ENCODE peak calls at places on chromosomes 13 and 19, in eight cellular contexts. U, Z, A, B, P, W, J and R are unnamed samples.

GRCh38 chr19:6677924-6678689 is 8.1 kb upstream of the TNFSF14 start:
- DNase-seq in U (no peak), Z (no peak), A (peak), B (no peak), P (no peak), W (no peak), J (no peak), R (no peak)

GRCh38 chr19:16365300-16365996 is 40.8 kb downstream of the KLF2 start:
- DNase-seq in U (no peak), Z (no peak), A (no peak), B (no peak), P (no peak), W (no peak), J (no peak), R (no peak)

GRCh38 chr13:37306778-37307544 is 201.5 kb upstream of the CSNK1A1L start:
- DNase-seq in U (peak), Z (no peak), A (no peak), B (no peak), P (no peak), W (no peak), J (no peak), R (no peak)

GRCh38 chr19:15252398-15253018 is 20.3 kb upstream of the EPHX3 start:
- DNase-seq in U (peak), Z (peak), A (peak), B (peak), P (no peak), W (no peak), J (no peak), R (no peak)

GRCh38 chr13:83498486-83499190 is 383.6 kb downstream of the SLITRK1 start:
- DNase-seq in U (peak), Z (no peak), A (no peak), B (no peak), P (no peak), W (no peak), J (no peak), R (no peak)

GRCh38 chr13:44649118-44649455 is 73.0 kb upstream of the TSC22D1 start:
- DNase-seq in U (no peak), Z (no peak), A (no peak), B (no peak), P (no peak), W (no peak), J (no peak), R (no peak)

GRCh38 chr13:51364404-51365008 is 25.0 kb downstream of the SERPINE3 start:
- DNase-seq in U (peak), Z (no peak), A (no peak), B (no peak), P (no peak), W (no peak), J (no peak), R (no peak)

GRCh38 chr13:37501187-37501586 is 97.4 kb downstream of the POSTN start:
- DNase-seq in U (no peak), Z (no peak), A (no peak), B (no peak), P (no peak), W (no peak), J (no peak), R (no peak)

GRCh38 chr13:46522692-46523040 is 30.3 kb upstream of the LRCH1 start:
- DNase-seq in U (no peak), Z (no peak), A (no peak), B (no peak), P (no peak), W (no peak), J (no peak), R (no peak)

GRCh38 chr13:68369739-68370138 is 1139.6 kb upstream of the PCDH9 start:
- DNase-seq in U (no peak), Z (no peak), A (no peak), B (no peak), P (no peak), W (no peak), J (no peak), R (no peak)

GRCh38 chr13:33312150-33312908 is 26.8 kb upstream of the STARD13 start:
- DNase-seq in U (peak), Z (no peak), A (no peak), B (no peak), P (no peak), W (no peak), J (no peak), R (no peak)
- TF ChIP-seq CTCF in U (peak), Z (peak), A (no peak), B (peak), P (no peak), W (no peak), J (peak), R (peak)

GRCh38 chr19:18832331-18833140 is 777 bp downstream of the UPF1 start:
- DNase-seq in U (peak), Z (peak), A (peak), B (no peak), P (no peak), W (no peak), J (no peak), R (no peak)
- TF ChIP-seq CTCF in U (peak), Z (no peak), A (no peak), B (no peak), P (no peak), W (no peak), J (no peak), R (peak)

DNA sequence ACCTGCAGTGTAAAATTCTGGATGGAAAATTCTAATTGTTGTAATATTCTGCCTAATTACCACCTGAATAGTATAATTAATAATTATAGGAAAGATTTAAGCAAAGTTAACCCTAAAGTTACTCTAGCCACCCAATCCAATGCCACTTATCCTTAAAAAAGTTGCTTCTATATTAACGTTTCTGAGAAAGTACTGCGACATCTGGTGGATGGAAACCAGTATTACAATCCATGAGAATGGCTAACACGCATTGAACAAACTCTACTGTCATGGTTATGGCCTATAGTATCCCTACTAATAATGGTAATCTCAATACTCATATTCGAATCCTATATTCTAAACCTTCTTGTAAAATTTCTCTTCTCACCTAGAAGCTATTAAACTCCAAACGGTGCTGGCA is 1551.8 kb downstream of the SLITRK1 start:
- DNase-seq in U (no peak), Z (no peak), A (no peak), B (no peak), P (no peak), W (no peak), J (no peak), R (no peak)
- TF ChIP-seq CTCF in U (no peak), Z (no peak), A (peak), B (no peak), P (no peak), W (no peak), J (peak), R (peak)

DNA sequence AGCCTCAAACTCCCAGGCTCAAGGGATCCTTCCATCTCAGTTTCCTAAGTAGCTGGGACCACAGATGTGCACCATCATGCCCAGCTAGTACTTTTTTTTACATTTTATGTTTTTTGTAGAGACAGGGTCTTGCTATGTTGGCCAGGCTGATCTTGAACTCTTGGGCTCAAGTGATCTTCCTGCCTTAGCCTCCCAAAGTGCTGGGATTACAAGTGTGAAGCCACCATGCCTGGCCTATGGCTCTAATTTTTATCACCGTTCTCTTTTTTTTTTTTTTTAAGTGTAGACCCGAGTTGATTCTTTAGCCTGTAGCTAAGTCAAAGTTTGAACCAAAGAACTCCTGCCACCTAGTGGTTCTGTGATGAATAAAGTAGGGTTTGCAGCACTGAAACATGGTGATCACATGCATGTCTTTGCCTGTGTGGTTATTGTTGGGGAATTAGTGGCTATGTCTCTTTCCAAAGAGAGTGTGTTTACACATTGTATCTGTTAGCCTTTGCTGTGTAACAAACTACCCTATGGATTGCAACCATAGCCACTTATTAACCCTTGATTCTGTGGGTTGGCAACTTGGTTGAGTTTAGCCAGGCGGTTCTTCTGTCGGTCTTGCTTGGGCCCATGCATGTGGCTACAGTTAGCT is 11.6 kb downstream of the NFILZ start:
- DNase-seq in U (peak), Z (no peak), A (no peak), B (no peak), P (no peak), W (no peak), J (no peak), R (no peak)
- TF ChIP-seq CTCF in U (peak), Z (peak), A (peak), B (peak), P (peak), W (peak), J (peak), R (peak)

GRCh38 chr19:29004796-29005195 is 208.2 kb downstream of the UQCRFS1 start:
- DNase-seq in U (no peak), Z (no peak), A (no peak), B (no peak), P (no peak), W (no peak), J (no peak), R (no peak)
- TF ChIP-seq CTCF in U (no peak), Z (no peak), A (no peak), B (no peak), P (no peak), W (no peak), J (no peak), R (no peak)

DNA sequence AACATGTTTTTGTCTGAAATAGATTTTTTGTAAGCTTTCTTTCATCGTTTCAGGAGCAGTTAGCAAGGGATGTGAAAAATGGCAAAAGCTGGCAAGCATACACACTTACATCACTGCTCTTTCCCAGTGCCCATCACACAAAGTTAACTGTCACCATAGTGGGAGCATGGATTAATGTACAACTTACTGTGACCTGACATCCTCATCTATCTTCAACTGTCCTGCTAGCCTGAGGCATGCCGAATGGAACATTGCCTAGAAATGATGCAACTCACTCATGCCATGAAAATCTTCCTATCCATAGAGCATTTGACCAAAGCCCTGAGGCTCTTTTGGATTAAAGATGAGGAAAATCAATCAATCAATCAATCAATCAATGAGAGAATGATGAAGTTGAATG is 491.7 kb upstream of the SLC10A2 start:
- DNase-seq in U (no peak), Z (no peak), A (no peak), B (no peak), P (no peak), W (no peak), J (no peak), R (no peak)
- TF ChIP-seq CTCF in U (no peak), Z (no peak), A (no peak), B (no peak), P (no peak), W (no peak), J (no peak), R (no peak)

DNA sequence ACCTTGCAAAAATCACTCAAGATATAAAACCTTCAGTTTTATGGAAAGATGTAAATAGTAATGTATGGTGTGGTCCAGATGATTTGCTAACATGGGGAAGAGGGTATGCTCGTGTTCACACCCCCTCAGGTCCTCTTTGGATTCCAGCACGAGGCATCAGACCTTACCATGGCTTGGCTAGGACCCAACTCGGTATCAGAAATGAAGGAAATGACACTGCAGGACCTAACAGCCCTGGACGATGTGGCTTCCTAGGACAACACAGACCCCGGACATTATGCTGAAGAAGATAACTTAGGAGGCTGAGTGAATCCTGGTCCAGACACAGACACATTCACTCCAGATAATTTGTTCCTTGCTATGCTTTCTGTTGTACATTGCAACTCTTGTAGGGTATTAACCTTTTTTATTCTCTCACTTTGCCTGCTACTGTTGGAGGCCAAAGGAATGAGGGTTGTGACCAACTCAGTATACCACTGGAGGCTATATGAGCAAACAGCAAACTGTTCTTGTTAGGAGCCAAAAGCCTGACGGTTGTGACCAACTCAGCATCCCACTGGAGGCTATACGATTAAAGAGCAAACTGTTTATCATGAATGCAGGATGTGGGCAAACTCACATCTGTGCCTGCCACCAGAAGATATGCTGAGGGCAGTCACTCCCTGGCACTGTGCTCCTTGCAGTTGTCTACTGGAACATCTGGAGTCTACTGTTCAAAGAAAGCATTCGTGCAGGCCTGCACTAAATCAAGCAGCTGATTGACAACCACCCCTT is 121.7 kb downstream of the ZNF429 start:
- DNase-seq in U (no peak), Z (no peak), A (no peak), B (no peak), P (no peak), W (no peak), J (no peak), R (no peak)
- TF ChIP-seq CTCF in U (no peak), Z (no peak), A (no peak), B (no peak), P (no peak), W (no peak), J (no peak), R (no peak)

GRCh38 chr19:13152356-13152853 is 2.2 kb downstream of the IER2 start:
- DNase-seq in U (no peak), Z (no peak), A (no peak), B (no peak), P (no peak), W (no peak), J (no peak), R (no peak)

GRCh38 chr19:13154911-13155471 is 4.8 kb downstream of the IER2 start:
- DNase-seq in U (peak), Z (peak), A (peak), B (peak), P (peak), W (peak), J (no peak), R (no peak)

GRCh38 chr19:13154241-13154778 is 4.1 kb downstream of the IER2 start:
- DNase-seq in U (peak), Z (peak), A (no peak), B (peak), P (peak), W (peak), J (peak), R (no peak)

GRCh38 chr19:13152854-13153626 is 2.8 kb downstream of the IER2 start:
- DNase-seq in U (peak), Z (peak), A (peak), B (peak), P (peak), W (peak), J (peak), R (no peak)

DNA sequence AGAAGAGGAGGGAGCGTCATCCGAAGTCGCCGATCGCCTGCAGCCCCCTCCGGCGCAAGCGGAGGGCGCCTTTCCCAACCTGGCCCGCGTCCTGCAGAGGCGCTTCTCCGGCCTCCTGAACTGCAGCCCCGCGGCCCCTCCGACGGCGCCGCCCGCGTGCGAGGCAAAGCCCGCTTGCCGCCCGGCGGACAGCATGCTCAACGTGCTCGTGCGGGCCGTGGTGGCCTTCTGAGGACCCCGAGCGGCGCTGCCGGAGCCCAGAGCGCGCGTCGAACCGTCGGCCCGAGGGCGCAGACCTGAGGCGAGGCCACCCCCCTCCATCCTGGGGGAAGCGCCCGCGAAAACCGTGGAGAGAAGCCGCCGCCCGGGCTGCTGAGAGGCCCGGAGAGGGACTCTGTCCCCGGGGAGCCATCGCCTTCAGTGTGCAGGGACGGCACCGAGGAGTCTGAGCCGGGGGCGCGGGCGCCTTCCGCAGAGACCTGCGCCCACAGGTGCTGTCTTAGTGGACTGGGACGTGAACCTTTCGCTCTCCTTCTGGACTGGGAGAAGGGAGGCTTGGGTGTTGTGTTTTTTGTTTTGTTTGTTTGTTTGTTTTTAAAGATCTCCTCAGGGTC is 3.5 kb downstream of the IER2 start:
- DNase-seq in U (peak), Z (no peak), A (peak), B (no peak), P (no peak), W (no peak), J (no peak), R (no peak)
- TF ChIP-seq CTCF in U (peak), Z (no peak), A (no peak), B (no peak), P (no peak), W (no peak), J (peak), R (peak)

GRCh38 chr19:35958660-35959039 is 22.5 kb downstream of the LRFN3 start:
- DNase-seq in U (no peak), Z (no peak), A (no peak), B (no peak), P (no peak), W (no peak), J (no peak), R (no peak)

GRCh38 chr19:35960432-35960972 is 24.3 kb downstream of the LRFN3 start:
- DNase-seq in U (no peak), Z (no peak), A (no peak), B (no peak), P (no peak), W (no peak), J (no peak), R (no peak)

GRCh38 chr19:35955881-35956634 is 19.9 kb downstream of the LRFN3 start:
- DNase-seq in U (no peak), Z (no peak), A (no peak), B (no peak), P (no peak), W (no peak), J (no peak), R (no peak)

GRCh38 chr19:35959968-35960320 is 23.8 kb downstream of the LRFN3 start:
- DNase-seq in U (no peak), Z (no peak), A (peak), B (no peak), P (no peak), W (no peak), J (no peak), R (no peak)

DNA sequence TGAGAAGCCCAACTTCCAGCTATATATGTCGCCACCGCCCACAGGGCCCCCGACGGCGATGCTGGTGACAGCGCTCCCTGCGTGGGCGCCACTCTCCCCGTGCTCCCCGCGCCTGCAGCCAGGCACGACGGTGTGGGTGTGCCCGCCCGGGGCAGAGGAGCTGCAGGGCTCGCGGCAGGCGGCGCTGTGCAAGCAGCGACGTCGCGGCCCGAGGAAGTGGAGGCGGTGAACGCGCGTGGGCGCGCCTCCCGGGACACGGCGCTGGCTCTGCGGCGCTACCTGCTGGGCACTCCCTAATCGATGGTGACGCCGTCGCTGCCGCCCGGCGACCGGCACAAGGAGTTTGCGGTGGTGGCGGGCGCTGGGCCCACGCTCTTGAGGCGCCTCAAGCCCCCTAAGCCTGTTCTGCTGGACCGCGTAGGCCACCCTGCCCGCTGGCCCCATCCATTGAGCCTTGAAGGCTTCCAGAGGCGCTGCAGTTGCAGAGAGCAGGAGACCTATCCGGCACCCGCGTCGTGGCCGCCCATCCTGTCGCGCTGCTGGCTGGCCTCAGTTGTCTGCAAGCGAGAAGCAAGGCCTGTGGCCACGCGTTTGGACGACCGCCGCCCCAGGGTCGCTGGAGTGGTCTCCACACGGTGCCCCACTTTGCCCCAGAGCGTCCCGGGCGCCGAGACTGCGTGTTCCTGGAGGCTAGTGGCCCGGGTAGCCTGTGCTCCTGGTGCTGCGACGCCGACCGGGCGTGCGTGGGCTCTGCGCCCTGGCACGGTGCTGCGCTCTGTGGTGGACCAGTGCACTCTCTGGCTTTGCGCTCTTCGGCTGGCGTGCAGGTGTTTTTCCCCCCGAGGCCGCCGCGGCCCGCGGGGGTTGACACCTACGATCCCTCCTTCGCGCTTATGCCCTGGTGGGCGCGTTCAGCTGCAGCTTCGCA is 23.1 kb downstream of the LRFN3 start:
- DNase-seq in U (no peak), Z (no peak), A (peak), B (no peak), P (no peak), W (no peak), J (peak), R (no peak)
- TF ChIP-seq CTCF in U (no peak), Z (no peak), A (no peak), B (peak), P (no peak), W (no peak), J (peak), R (peak)